ENCODE peak calls at places on chromosomes 1 and 21, in seven cellular contexts. A is endothelial cell, W is upper lobe of left lung, F is mesothelial cell of epicardium, Y is AG10803, N is fibroblast of the aortic adventitia, H is DND-41. Q is an unnamed sample.

GRCh38 chr1:161763522-161764098 is 2.5 kb upstream of the ATF6 start:
- DNase-seq in H (peak; percentile 23), N (no peak), A (no peak), F (no peak), W (no peak), Y (no peak), Q (no peak)

GRCh38 chr1:53589043-53589887 is 130.1 kb downstream of the DMRTB1 start:
- DNase-seq in H (no peak), F (no peak), A (no peak), N (no peak), W (no peak), Y (no peak), Q (no peak)

GRCh38 chr1:20476260-20477038 is 9.6 kb downstream of the CAMK2N1 start:
- DNase-seq in N (peak; percentile 22), H (no peak), Y (no peak), F (no peak), W (peak; percentile 71), A (no peak), Q (peak; percentile 42)

GRCh38 chr1:236534164-236534651 is 10.4 kb downstream of the LGALS8 start:
- DNase-seq in W (no peak), N (peak; percentile 52), Y (peak; percentile 62), F (no peak), H (no peak), A (no peak), Q (no peak)

GRCh38 chr1:202765726-202766125 is 42.5 kb downstream of the KDM5B start:
- DNase-seq in F (no peak), N (peak; percentile 22), W (no peak), Y (peak; percentile 22), A (no peak), H (no peak), Q (no peak)

GRCh38 chr1:244264163-244264562 is 187.5 kb downstream of the ADSS2 start:
- DNase-seq in A (no peak), Y (no peak), W (no peak), H (no peak), F (no peak), N (no peak), Q (no peak)

GRCh38 chr1:197137322-197137721 is 9.1 kb downstream of the ASPM start:
- DNase-seq in Y (no peak), W (no peak), N (no peak), H (no peak), A (no peak), F (no peak), Q (no peak)

GRCh38 chr21:40049031-40049958 is 182.1 kb downstream of the PCP4 start:
- DNase-seq in Y (peak; percentile 22), H (no peak), A (no peak), N (no peak), F (no peak), W (no peak), Q (no peak)

GRCh38 chr1:239763850-239764249 is 327.8 kb upstream of the FMN2 start:
- DNase-seq in N (no peak), Y (no peak), F (no peak), W (no peak), A (no peak), H (no peak), Q (no peak)

GRCh38 chr1:211635602-211636205 is 39.7 kb downstream of the NEK2 start:
- DNase-seq in F (no peak), A (no peak), N (no peak), H (no peak), W (no peak), Y (peak; percentile 40), Q (no peak)

GRCh38 chr1:60547821-60548220 is 474.3 kb upstream of the C1orf87 start:
- DNase-seq in W (no peak), Y (no peak), A (no peak), F (no peak), N (no peak), H (no peak), Q (no peak)

GRCh38 chr1:53614231-53615021 is 124.5 kb downstream of the GLIS1 start:
- DNase-seq in H (no peak), A (no peak), W (no peak), F (peak; percentile 9), N (no peak), Y (no peak), Q (no peak)

GRCh38 chr21:25509862-25510261 is 97.4 kb downstream of the MRPL39 start:
- DNase-seq in Y (no peak), F (no peak), N (no peak), W (no peak), H (no peak), A (no peak), Q (no peak)

GRCh38 chr21:25508364-25508763 is 98.9 kb downstream of the MRPL39 start:
- DNase-seq in H (no peak), N (no peak), Y (no peak), W (no peak), F (no peak), A (no peak), Q (no peak)

GRCh38 chr21:25506268-25506667 is 101.0 kb downstream of the MRPL39 start:
- DNase-seq in W (no peak), H (no peak), N (no peak), F (no peak), Y (no peak), A (no peak), Q (no peak)

GRCh38 chr21:25506887-25507286 is 100.4 kb downstream of the MRPL39 start:
- DNase-seq in F (no peak), N (peak; percentile 17), A (no peak), H (no peak), W (no peak), Y (peak; percentile 50), Q (no peak)

DNA sequence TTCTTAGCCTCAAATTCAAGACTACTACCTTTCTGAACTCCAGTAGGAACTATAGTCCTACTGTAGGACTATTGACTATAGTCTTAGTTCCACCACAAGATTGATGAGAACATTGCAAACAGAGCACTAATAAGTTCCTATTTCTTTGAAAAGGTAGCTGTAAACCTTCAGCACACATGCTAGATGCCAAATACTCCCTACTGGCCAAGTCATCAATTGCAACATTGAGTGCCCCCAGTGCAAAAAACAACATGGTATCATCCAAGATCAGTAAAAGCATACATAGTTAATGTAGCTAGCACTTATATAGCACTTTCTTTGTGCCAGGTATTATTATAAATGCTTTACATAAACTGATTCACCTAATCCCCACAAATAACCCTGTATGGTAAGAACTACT is 99.8 kb downstream of the MRPL39 start:
- DNase-seq in A (no peak), W (no peak), Y (no peak), N (no peak), F (no peak), H (no peak), Q (no peak)
- TF ChIP-seq CTCF in A (no peak), W (no peak), Y (peak; percentile 20), N (no peak), F (no peak), H (no peak), Q (no peak)

GRCh38 chr1:67522001-67522441 is 91.8 kb upstream of the SERBP1 start:
- DNase-seq in W (no peak), N (no peak), Y (no peak), H (no peak), F (no peak), A (no peak), Q (no peak)

GRCh38 chr1:67528141-67528540 is 97.9 kb upstream of the SERBP1 start:
- DNase-seq in Y (no peak), W (no peak), A (no peak), F (no peak), N (no peak), H (no peak), Q (no peak)

GRCh38 chr1:67525053-67525760 is 95.0 kb upstream of the SERBP1 start:
- DNase-seq in A (no peak), W (no peak), F (no peak), N (no peak), Y (no peak), H (no peak), Q (no peak)

GRCh38 chr1:67522793-67523192 is 92.6 kb upstream of the SERBP1 start:
- DNase-seq in F (no peak), A (no peak), W (no peak), Y (no peak), N (no peak), H (no peak), Q (no peak)

DNA sequence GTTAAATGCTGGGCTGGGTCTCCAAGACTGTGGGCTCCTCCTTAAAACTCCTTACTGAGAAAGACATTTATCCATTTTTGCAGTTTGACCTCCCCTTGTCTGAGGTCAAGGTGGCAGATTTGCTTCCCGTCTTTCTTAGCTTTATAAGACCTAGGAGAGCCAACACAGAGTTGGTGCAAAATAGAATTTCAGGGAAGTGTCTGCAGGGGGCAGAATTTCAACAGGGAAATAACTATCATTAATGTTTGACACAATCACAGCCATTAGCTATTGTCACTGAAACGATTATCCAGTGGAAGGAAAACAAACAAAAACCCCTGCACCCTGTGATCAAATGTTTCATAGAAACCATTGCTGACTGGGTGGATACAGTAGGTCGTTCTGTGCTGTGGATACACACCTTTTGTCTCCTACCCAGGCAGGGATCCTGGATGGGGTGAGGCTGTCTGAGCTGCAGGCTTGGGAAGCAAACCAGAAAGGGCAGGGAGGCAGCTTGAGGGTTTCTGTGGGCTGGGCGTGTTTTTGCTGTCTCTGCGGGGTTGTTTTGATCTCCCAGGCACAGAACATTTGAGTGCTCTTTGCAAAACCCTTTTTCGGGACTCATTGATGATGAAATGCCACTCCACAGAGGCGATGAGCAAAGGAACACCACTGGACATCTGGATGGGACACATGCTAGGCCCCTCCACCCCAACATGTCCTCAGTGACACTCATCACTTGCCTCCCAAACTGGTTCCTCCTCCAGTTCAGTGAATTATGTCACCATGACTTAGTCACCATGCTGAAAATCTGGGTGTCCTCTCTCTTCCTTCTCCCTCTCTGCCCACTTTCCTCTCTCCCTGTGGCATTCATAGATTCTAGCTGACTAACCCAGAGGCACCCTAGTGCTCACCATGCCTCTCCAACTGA is 94.2 kb upstream of the SERBP1 start:
- DNase-seq in Y (peak; percentile 27), F (no peak), H (no peak), W (no peak), N (no peak), A (no peak), Q (no peak)
- TF ChIP-seq CTCF in Y (peak; percentile 11), F (no peak), H (peak; percentile 14), W (no peak), N (peak; percentile 12), A (peak; percentile 44), Q (peak; percentile 44)

GRCh38 chr1:9319208-9319788 is 26.6 kb downstream of the SPSB1 start:
- DNase-seq in N (no peak), A (no peak), W (no peak), H (no peak), Y (no peak), F (no peak), Q (no peak)

GRCh38 chr1:9320520-9321479 is 28.1 kb downstream of the SPSB1 start:
- DNase-seq in A (no peak), W (no peak), F (no peak), H (no peak), N (no peak), Y (no peak), Q (no peak)

GRCh38 chr1:9317591-9318331 is 25.1 kb downstream of the SPSB1 start:
- DNase-seq in Y (peak; percentile 54), W (no peak), A (no peak), N (peak; percentile 64), H (no peak), F (no peak), Q (no peak)

GRCh38 chr1:9321480-9321849 is 28.8 kb downstream of the SPSB1 start:
- DNase-seq in A (no peak), N (peak; percentile 74), Y (peak; percentile 36), F (no peak), H (no peak), W (no peak), Q (no peak)

GRCh38 chr1:9319789-9320519 is 27.3 kb downstream of the SPSB1 start:
- DNase-seq in Y (no peak), F (no peak), A (no peak), H (no peak), W (no peak), N (no peak), Q (no peak)
- TF ChIP-seq CTCF in Y (no peak), F (no peak), A (no peak), H (no peak), W (no peak), N (no peak), Q (no peak)

GRCh38 chr1:29181413-29182225 is at the start of gene SRSF4:
- DNase-seq in Y (peak; percentile 99), H (peak; percentile 99), F (peak; percentile 99), W (peak; percentile 100), N (peak; percentile 98), A (peak; percentile 100), Q (peak; percentile 98)
- TF ChIP-seq CTCF in Y (peak; percentile 51), H (peak; percentile 79), F (peak; percentile 66), W (peak; percentile 89), N (peak; percentile 31), A (peak; percentile 76), Q (peak; percentile 69)

Q was measured in progenitor cell of endocrine pancreas.